ENCODE peak calls at places on chromosomes 6 and 20, in nine cellular contexts. V is MM.1S, W is upper lobe of right lung, D is IMR-90, S is adrenal gland, R is BJ, B is body of pancreas, L is cardiac fibroblast, U is foreskin fibroblast. J is an unnamed sample.

GRCh38 chr6:30743099-30744053 is 889 bp upstream of the FLOT1 start:
- DNase-seq in V (peak), W (peak), D (peak), S (no peak), R (no peak), B (no peak), L (peak), U (peak), J (no peak)

GRCh38 chr6:11229267-11230043 is 3.0 kb downstream of the NEDD9 start:
- DNase-seq in V (no peak), W (no peak), D (no peak), S (no peak), R (no peak), B (no peak), L (peak), U (peak), J (no peak)

GRCh38 chr6:53682654-53683053 is 17.1 kb upstream of the KLHL31 start:
- DNase-seq in V (no peak), W (no peak), D (no peak), S (no peak), R (no peak), B (no peak), L (no peak), U (no peak), J (no peak)

GRCh38 chr6:34243901-34244884 is 4.6 kb downstream of the SMIM29 start:
- DNase-seq in V (no peak), W (peak), D (peak), S (peak), R (peak), B (no peak), L (peak), U (peak), J (peak)

GRCh38 chr6:25477006-25477590 is 174.9 kb upstream of the SCGN start:
- DNase-seq in V (no peak), W (no peak), D (peak), S (no peak), R (no peak), B (no peak), L (peak), U (peak), J (no peak)

GRCh38 chr6:35342258-35343091 is at the start of gene PPARD:
- DNase-seq in V (peak), W (peak), D (peak), S (peak), R (peak), B (peak), L (peak), U (peak), J (peak)

GRCh38 chr6:31898200-31899011 is 908 bp upstream of the EHMT2 start:
- DNase-seq in V (peak), W (no peak), D (peak), S (no peak), R (no peak), B (peak), L (peak), U (peak), J (no peak)

GRCh38 chr20:45041464-45042337 is 59.2 kb downstream of the KCNS1 start:
- DNase-seq in V (no peak), W (no peak), D (peak), S (no peak), R (no peak), B (no peak), L (peak), U (peak), J (no peak)

GRCh38 chr6:33935439-33936080 is 131.8 kb upstream of the MLN start:
- DNase-seq in V (no peak), W (no peak), D (no peak), S (no peak), R (no peak), B (no peak), L (no peak), U (no peak), J (no peak)

GRCh38 chr6:115078555-115078954 is 735.7 kb upstream of the HS3ST5 start:
- DNase-seq in V (no peak), W (no peak), D (no peak), S (no peak), R (no peak), B (no peak), L (no peak), U (no peak), J (no peak)

GRCh38 chr6:31175961-31176360 is 5.5 kb upstream of the POU5F1 start:
- DNase-seq in V (no peak), W (no peak), D (peak), S (no peak), R (peak), B (no peak), L (peak), U (peak), J (no peak)

GRCh38 chr6:37582309-37582708 is 82.6 kb upstream of the CCDC167 start:
- DNase-seq in V (no peak), W (no peak), D (no peak), S (no peak), R (no peak), B (no peak), L (no peak), U (peak), J (no peak)

GRCh38 chr6:85580878-85581267 is 12.8 kb downstream of the SNX14 start:
- DNase-seq in V (no peak), W (no peak), D (peak), S (peak), R (no peak), B (peak), L (peak), U (peak), J (no peak)

GRCh38 chr6:39961178-39961577 is 26.9 kb upstream of the MOCS1 start:
- DNase-seq in V (no peak), W (no peak), D (peak), S (no peak), R (no peak), B (no peak), L (peak), U (peak), J (no peak)

GRCh38 chr6:161901740-161902426 is 628.0 kb upstream of the AGPAT4 start:
- DNase-seq in V (no peak), W (no peak), D (no peak), S (no peak), R (no peak), B (no peak), L (no peak), U (no peak), J (no peak)

GRCh38 chr6:35312763-35313125 is 15.1 kb downstream of the DEF6 start:
- DNase-seq in V (no peak), W (no peak), D (no peak), S (no peak), R (no peak), B (no peak), L (no peak), U (no peak), J (no peak)

GRCh38 chr6:68427630-68428029 is 207.5 kb upstream of the ADGRB3 start:
- DNase-seq in V (no peak), W (no peak), D (peak), S (no peak), R (no peak), B (no peak), L (peak), U (peak), J (no peak)

GRCh38 chr6:14881399-14881798 is 364.5 kb upstream of the JARID2 start:
- DNase-seq in V (no peak), W (no peak), D (peak), S (no peak), R (no peak), B (no peak), L (peak), U (peak), J (no peak)

GRCh38 chr20:43934833-43935232 is 20.2 kb downstream of the TOX2 start:
- DNase-seq in V (no peak), W (no peak), D (no peak), S (no peak), R (no peak), B (no peak), L (no peak), U (no peak), J (no peak)

GRCh38 chr20:24018796-24019195 is 30.2 kb upstream of the GGTLC1 start:
- DNase-seq in V (no peak), W (no peak), D (no peak), S (no peak), R (no peak), B (no peak), L (peak), U (no peak), J (no peak)

GRCh38 chr20:63102720-63103375 is 96.1 kb upstream of the BHLHE23 start:
- DNase-seq in V (no peak), W (peak), D (peak), S (no peak), R (no peak), B (no peak), L (peak), U (peak), J (no peak)

GRCh38 chr6:38187285-38187684 is 367.8 kb downstream of the ZFAND3 start:
- DNase-seq in V (no peak), W (no peak), D (no peak), S (no peak), R (no peak), B (no peak), L (no peak), U (no peak), J (no peak)

GRCh38 chr6:38588631-38589366 is 50.9 kb downstream of the BTBD9 start:
- DNase-seq in V (no peak), W (no peak), D (peak), S (no peak), R (no peak), B (no peak), L (peak), U (peak), J (no peak)

GRCh38 chr6:131443514-131443913 is 129.5 kb upstream of the ARG1 start:
- DNase-seq in V (no peak), W (no peak), D (no peak), S (no peak), R (no peak), B (no peak), L (no peak), U (no peak), J (no peak)

GRCh38 chr20:6827472-6827871 is 60.0 kb downstream of the BMP2 start:
- DNase-seq in V (no peak), W (no peak), D (no peak), S (no peak), R (no peak), B (no peak), L (no peak), U (no peak), J (no peak)

GRCh38 chr20:6828794-6829423 is 61.4 kb downstream of the BMP2 start:
- DNase-seq in V (peak), W (no peak), D (peak), S (peak), R (peak), B (peak), L (peak), U (peak), J (peak)

GRCh38 chr20:6831461-6831860 is 64.0 kb downstream of the BMP2 start:
- DNase-seq in V (no peak), W (no peak), D (no peak), S (no peak), R (no peak), B (no peak), L (no peak), U (no peak), J (no peak)

GRCh38 chr20:6832811-6833210 is 65.3 kb downstream of the BMP2 start:
- DNase-seq in V (no peak), W (no peak), D (no peak), S (no peak), R (no peak), B (no peak), L (no peak), U (no peak), J (no peak)

DNA sequence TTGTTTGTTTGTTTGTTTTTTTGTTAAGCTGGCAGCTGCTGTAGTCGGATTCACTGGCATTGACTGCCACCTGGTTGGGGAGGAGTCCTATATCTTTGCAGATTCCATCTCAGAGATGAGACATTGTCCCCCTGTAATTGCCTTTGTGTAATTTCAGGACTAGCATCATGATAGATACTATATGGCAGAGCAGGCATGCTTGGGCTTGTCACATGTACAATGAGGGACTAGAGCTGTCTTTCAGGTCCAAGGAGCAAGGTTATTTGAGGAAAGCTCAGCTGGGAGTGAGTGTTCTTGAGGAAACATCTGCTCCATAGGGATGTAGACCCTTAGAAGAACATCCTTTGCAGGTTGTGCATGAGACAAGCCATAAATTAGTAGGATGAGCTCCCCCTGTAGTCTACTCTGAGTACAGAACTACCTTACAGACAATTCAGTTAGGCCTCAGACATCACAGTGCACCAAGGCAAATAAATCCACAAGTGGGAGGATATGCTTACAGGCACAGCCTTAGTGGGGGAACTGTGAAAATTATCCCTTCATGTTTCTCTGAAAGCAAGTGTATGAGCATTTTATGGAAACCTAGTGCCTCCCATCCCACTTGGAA is 62.1 kb downstream of the BMP2 start:
- DNase-seq in V (peak), W (no peak), D (peak), S (no peak), R (no peak), B (no peak), L (peak), U (peak), J (no peak)
- TF ChIP-seq CTCF in V (peak), W (no peak), D (no peak), S (no peak), R (no peak), B (no peak), L (peak), U (no peak), J (no peak)

DNA sequence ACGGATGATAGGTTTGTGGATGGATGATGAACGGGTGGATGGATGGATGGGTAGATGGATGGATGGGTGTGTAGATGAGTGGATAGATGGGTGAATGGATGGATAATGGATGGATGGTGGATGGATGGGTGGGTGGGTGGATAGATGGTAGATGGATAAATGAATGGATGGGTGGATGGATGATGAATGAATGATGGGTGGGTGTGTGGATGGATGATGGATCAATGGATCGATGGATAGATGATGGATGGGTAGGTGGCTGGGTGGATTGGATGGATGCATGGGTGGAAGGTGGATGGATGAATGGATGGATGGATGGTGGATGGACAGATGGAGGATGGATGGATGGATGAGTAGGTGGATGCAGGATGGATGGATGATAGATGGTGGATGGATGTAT is 394.1 kb downstream of the TAF4 start:
- DNase-seq in V (no peak), W (no peak), D (no peak), S (no peak), R (no peak), B (no peak), L (no peak), U (no peak), J (no peak)
- TF ChIP-seq CTCF in V (no peak), W (no peak), D (no peak), S (no peak), R (no peak), B (no peak), L (no peak), U (no peak), J (no peak)

DNA sequence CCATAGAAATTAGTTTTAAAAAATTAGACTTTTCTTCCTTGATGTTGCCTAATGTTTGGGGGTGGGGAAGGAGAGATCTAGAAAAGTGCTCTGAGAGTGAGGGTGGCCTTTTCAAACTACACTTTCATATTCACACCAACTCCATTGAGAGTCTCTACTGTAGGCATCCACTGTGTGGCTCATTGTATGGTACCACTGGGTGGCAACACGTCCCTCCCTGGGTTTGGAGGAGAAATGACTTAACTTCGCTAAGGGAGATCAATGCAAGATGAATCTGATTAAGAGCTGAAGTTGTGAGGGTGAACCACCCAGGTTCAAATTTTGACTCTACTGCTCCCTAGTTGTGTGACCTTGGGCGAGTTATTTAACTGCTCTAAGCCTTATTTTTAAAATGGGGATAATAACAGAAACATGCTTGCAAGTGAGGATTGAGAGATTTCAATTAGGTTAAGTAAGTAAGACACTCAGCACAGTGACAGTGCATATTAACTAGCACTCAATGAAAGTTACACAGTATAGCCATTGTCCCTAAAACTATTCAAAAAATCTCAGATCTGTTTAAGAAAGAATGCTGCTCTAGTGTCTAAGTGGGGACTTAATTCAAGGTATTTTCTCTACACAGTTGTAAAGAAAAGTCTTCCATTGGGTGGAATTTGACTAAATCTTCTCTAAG is 193.5 kb upstream of the CNR1 start:
- DNase-seq in V (no peak), W (no peak), D (no peak), S (no peak), R (no peak), B (no peak), L (no peak), U (no peak), J (no peak)
- TF ChIP-seq CTCF in V (no peak), W (no peak), D (no peak), S (no peak), R (no peak), B (no peak), L (no peak), U (no peak), J (no peak)

GRCh38 chr6:18343741-18344140 is 43.4 kb upstream of the RNF144B start:
- DNase-seq in V (no peak), W (no peak), D (peak), S (no peak), R (no peak), B (no peak), L (peak), U (peak), J (no peak)
- TF ChIP-seq CTCF in V (no peak), W (no peak), D (no peak), S (no peak), R (no peak), B (no peak), L (no peak), U (no peak), J (no peak)

DNA sequence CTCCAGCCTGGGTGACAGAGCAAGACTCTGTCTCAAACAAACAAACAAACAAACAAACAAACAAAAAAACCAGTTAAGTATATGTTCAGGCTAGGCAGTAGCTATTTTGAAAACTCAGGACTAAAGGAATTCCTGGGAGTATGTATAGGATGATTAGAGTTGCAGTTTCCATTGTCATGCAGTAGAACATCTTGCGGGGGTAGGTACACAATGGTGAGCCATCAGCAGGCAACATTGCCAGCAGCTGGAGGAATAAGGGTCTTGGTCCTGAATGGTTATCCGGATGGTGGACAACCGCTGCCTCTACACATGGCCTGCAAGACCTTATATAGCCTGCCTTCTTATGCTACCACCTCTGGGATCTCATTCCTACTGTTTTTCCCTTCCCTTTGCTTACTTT is 297.5 kb downstream of the SOX4 start:
- DNase-seq in V (no peak), W (no peak), D (no peak), S (no peak), R (no peak), B (no peak), L (no peak), U (no peak), J (no peak)
- TF ChIP-seq CTCF in V (no peak), W (no peak), D (no peak), S (no peak), R (no peak), B (no peak), L (no peak), U (no peak), J (no peak)

DNA sequence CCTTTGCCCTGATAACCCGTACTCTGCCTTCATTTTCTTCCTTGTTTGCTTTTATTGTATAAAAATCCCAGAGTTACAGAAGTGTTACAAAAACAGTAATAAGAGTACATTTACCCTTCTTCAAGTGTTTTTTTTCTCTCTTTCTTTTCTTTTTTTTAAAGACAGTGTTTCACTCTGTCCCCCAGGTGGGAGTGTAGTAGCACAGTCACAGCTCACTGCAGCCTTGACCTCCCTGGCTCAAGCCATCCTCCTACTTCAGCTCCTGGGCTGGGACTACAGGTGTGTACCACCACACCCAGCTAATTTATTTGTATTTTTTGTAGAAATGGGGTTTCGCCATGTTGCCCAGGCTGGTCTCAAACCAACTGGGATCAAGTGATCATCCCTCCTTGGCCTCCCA is 402.7 kb downstream of the CDKAL1 start:
- DNase-seq in V (no peak), W (no peak), D (no peak), S (no peak), R (no peak), B (no peak), L (no peak), U (no peak), J (no peak)
- TF ChIP-seq CTCF in V (no peak), W (no peak), D (no peak), S (no peak), R (no peak), B (no peak), L (no peak), U (no peak), J (no peak)

GRCh38 chr6:1110935-1111334 is 201.0 kb upstream of the FOXQ1 start:
- DNase-seq in V (no peak), W (no peak), D (no peak), S (no peak), R (no peak), B (no peak), L (no peak), U (peak), J (no peak)

GRCh38 chr6:1111361-1111760 is 200.5 kb upstream of the FOXQ1 start:
- DNase-seq in V (no peak), W (no peak), D (no peak), S (no peak), R (no peak), B (no peak), L (no peak), U (no peak), J (no peak)

GRCh38 chr6:1109134-1109533 is 202.8 kb upstream of the FOXQ1 start:
- DNase-seq in V (no peak), W (no peak), D (no peak), S (no peak), R (no peak), B (no peak), L (no peak), U (no peak), J (no peak)

GRCh38 chr6:1108198-1108597 is 203.7 kb upstream of the FOXQ1 start:
- DNase-seq in V (no peak), W (no peak), D (no peak), S (no peak), R (no peak), B (no peak), L (no peak), U (no peak), J (no peak)

DNA sequence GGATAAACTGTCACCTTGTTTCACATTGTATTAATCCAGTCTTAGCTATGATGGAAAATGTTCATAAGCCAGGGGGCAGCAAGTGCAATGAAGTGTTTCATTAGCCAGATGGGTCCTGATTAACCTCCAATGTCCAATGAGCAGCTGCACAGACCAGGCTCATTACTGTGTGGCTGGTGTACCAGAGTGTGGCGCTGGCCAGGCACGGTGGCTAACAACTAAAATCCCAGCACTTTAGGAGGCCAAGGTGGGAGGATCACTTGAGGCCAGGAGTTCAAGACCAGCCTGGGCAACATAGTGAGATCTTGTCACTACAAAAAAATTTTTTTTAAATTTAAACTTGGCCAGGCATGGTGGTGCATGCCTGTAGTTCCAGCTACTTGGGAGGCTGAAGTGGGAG is 201.7 kb upstream of the FOXQ1 start:
- DNase-seq in V (no peak), W (no peak), D (no peak), S (no peak), R (no peak), B (no peak), L (no peak), U (peak), J (no peak)
- TF ChIP-seq CTCF in V (no peak), W (no peak), D (peak), S (no peak), R (peak), B (no peak), L (no peak), U (no peak), J (no peak)